ENCODE peak calls at places on chromosomes 3 and 15, in eight cellular contexts. V, B, T, I, D, R, P and F are unnamed samples.
A peak's percentile ranks its signal among the peaks of the same experiment; 100 is the strongest.

GRCh38 chr3:113659121-113659531 is 37.3 kb downstream of the USF3 start:
- DNase-seq in R (no peak), B (no peak), T (no peak), I (no peak), V (no peak), D (no peak), P (no peak), F (no peak)

GRCh38 chr3:56683122-56683817 is at the start of gene TASOR:
- DNase-seq in R (peak; percentile 80), I (peak; percentile 63), B (peak; percentile 85), P (peak; percentile 64), D (peak; percentile 79), V (peak; percentile 60), T (peak; percentile 74), F (peak; percentile 70)

GRCh38 chr15:52678036-52678467 is 1.1 kb downstream of the ATOSA start:
- DNase-seq in P (peak; percentile 53), R (peak; percentile 59), V (peak; percentile 65), B (peak; percentile 71), D (no peak), I (peak; percentile 6), T (peak; percentile 69), F (peak; percentile 75)

GRCh38 chr15:68423359-68424028 is 8.5 kb downstream of the ITGA11 start:
- DNase-seq in P (no peak), I (no peak), D (peak; percentile 32), T (peak; percentile 16), V (no peak), R (no peak), B (no peak), F (peak; percentile 42)

GRCh38 chr3:131072845-131073244 is 46.2 kb downstream of the NEK11 start:
- DNase-seq in B (no peak), T (peak; percentile 24), D (no peak), I (no peak), P (no peak), R (no peak), V (peak; percentile 6), F (peak; percentile 68)

GRCh38 chr3:160755776-160756304 is at the start of gene PPM1L:
- DNase-seq in I (peak; percentile 59), V (peak; percentile 12), T (peak; percentile 44), B (peak; percentile 59), R (peak; percentile 47), D (peak; percentile 73), P (peak; percentile 15), F (peak; percentile 68)

GRCh38 chr15:34684351-34684750 is 70.4 kb downstream of the GJD2 start:
- DNase-seq in D (no peak), I (no peak), T (no peak), B (no peak), R (no peak), P (no peak), V (no peak), F (no peak)

GRCh38 chr15:97902140-97902780 is 58.2 kb upstream of the ARRDC4 start:
- DNase-seq in V (peak; percentile 3), I (no peak), P (no peak), B (no peak), T (no peak), R (no peak), D (no peak), F (no peak)

GRCh38 chr3:129120254-129121004 is 1.2 kb downstream of the RAB43 start:
- DNase-seq in P (peak; percentile 89), T (peak; percentile 88), B (peak; percentile 95), D (peak; percentile 92), I (peak; percentile 38), R (peak; percentile 92), V (peak; percentile 86), F (peak; percentile 94)

GRCh38 chr3:45676248-45677044 is 12.8 kb upstream of the SACM1L start:
- DNase-seq in D (no peak), I (no peak), B (no peak), V (no peak), P (no peak), T (peak; percentile 57), R (no peak), F (no peak)

GRCh38 chr15:60102748-60103147 is 98.6 kb downstream of the FOXB1 start:
- DNase-seq in V (no peak), P (no peak), B (no peak), R (no peak), T (no peak), D (no peak), I (no peak), F (no peak)

GRCh38 chr3:9810357-9810726 is 280 bp downstream of the TTLL3 start:
- DNase-seq in B (no peak), T (no peak), I (no peak), P (no peak), D (no peak), R (no peak), V (no peak), F (no peak)

GRCh38 chr3:169072494-169072893 is 591.0 kb downstream of the MECOM start:
- DNase-seq in I (no peak), B (no peak), D (no peak), P (no peak), V (peak; percentile 34), R (no peak), T (no peak), F (no peak)

GRCh38 chr3:110969229-110970211 is 102.1 kb upstream of the NECTIN3 start:
- DNase-seq in D (no peak), T (no peak), R (no peak), B (no peak), P (no peak), I (no peak), V (no peak), F (no peak)

GRCh38 chr3:69768436-69768835 is 29.2 kb downstream of the MITF start:
- DNase-seq in D (no peak), V (no peak), B (no peak), T (no peak), R (no peak), P (no peak), I (no peak), F (no peak)

GRCh38 chr3:129794319-129795201 is 99.0 kb downstream of the TMCC1 start:
- DNase-seq in P (peak; percentile 36), D (peak; percentile 38), R (no peak), T (peak; percentile 22), B (peak; percentile 72), V (no peak), I (peak; percentile 2), F (no peak)

GRCh38 chr3:156579427-156579851 is 24.5 kb upstream of the SSR3 start:
- DNase-seq in B (no peak), V (no peak), I (no peak), P (no peak), T (no peak), D (peak; percentile 69), R (no peak), F (no peak)

GRCh38 chr3:155352900-155353490 is 59.5 kb upstream of the STRIT1 start:
- DNase-seq in B (no peak), R (no peak), D (no peak), P (peak; percentile 55), I (no peak), T (no peak), V (peak; percentile 21), F (no peak)

GRCh38 chr3:190094201-190094718 is 26.4 kb downstream of the P3H2 start:
- DNase-seq in P (no peak), D (no peak), I (no peak), R (no peak), V (peak; percentile 63), T (no peak), B (no peak), F (no peak)